ENCODE peak calls at places on chromosome 14, in four cellular contexts. L is stimulated activated CD8-positive, alpha-beta memory T cell treated with anti-CD3 and anti-CD28 coated beads, Interleukin-4, amount 100 ng/mL, for 1 hour; Z is glutamatergic neuron; P is Right ventricle myocardium inferior. D is an unnamed sample.

GRCh38 chr14:58131386-58131785 is 20.6 kb downstream of the ARMH4 start:
- DNase-seq in L (no peak), Z (no peak), P (no peak), D (no peak)

GRCh38 chr14:69038449-69039286 is 59.6 kb upstream of the ACTN1 start:
- DNase-seq in L (no peak), Z (no peak), P (no peak), D (no peak)

GRCh38 chr14:64993263-64993662 is 6.6 kb downstream of the FNTB start:
- DNase-seq in L (no peak), Z (no peak), P (no peak), D (no peak)

GRCh38 chr14:40386433-40386832 is 954.2 kb upstream of the FBXO33 start:
- DNase-seq in L (no peak), Z (no peak), P (no peak), D (no peak)

GRCh38 chr14:68783408-68784297 is 9.2 kb downstream of the ZFP36L1 start:
- DNase-seq in L (no peak), Z (no peak), P (no peak), D (no peak)

GRCh38 chr14:101175731-101176534 is 272.4 kb upstream of the RTL1 start:
- DNase-seq in L (no peak), Z (no peak), P (no peak), D (no peak)

GRCh38 chr14:92863281-92863680 is 59.7 kb upstream of the CHGA start:
- DNase-seq in L (no peak), Z (no peak), P (no peak), D (no peak)

GRCh38 chr14:23018107-23018506 is 8.2 kb upstream of the C14orf93 start:
- DNase-seq in L (no peak), Z (no peak), P (no peak), D (no peak)

GRCh38 chr14:25677111-25677510 is 627.2 kb upstream of the STXBP6 start:
- DNase-seq in L (no peak), Z (no peak), P (no peak), D (no peak)

GRCh38 chr14:98826618-98827017 is 445.4 kb downstream of the BCL11B start:
- DNase-seq in L (no peak), Z (no peak), P (no peak), D (no peak)

GRCh38 chr14:102945346-102946130 is 23.1 kb downstream of the AMN start:
- DNase-seq in L (no peak), Z (no peak), P (no peak), D (peak; percentile 31)

GRCh38 chr14:56118611-56119181 is 485 bp downstream of the PELI2 start:
- DNase-seq in L (no peak), Z (no peak), P (peak; percentile 87), D (peak; percentile 71)

GRCh38 chr14:77161011-77161410 is 19.4 kb upstream of the ZDHHC22 start:
- DNase-seq in L (no peak), Z (no peak), P (no peak), D (no peak)

GRCh38 chr14:22558221-22558913 is 30.7 kb downstream of the DAD1 start:
- DNase-seq in L (no peak), Z (peak; percentile 41), P (no peak), D (no peak)

GRCh38 chr14:102975662-102976061 is 53.2 kb downstream of the AMN start:
- DNase-seq in L (no peak), Z (no peak), P (no peak), D (no peak)

GRCh38 chr14:73722581-73722980 is 8.4 kb upstream of the PNMA1 start:
- DNase-seq in L (no peak), Z (no peak), P (no peak), D (no peak)

GRCh38 chr14:75254901-75255300 is 23.7 kb upstream of the FOS start:
- DNase-seq in L (no peak), Z (no peak), P (no peak), D (no peak)

GRCh38 chr14:52650774-52651173 is 44.6 kb downstream of the ERO1A start:
- DNase-seq in L (no peak), Z (no peak), P (no peak), D (no peak)

D was measured in Right ventricle myocardium superior.